ENCODE peak calls at places on chromosome 13, in eight cellular contexts. One of them, this sample, is unnamed. For H3K4me1, the result is how much of the 10 kb centered on the place peaks cover.

GRCh38 chr13:110574161-110574560 is 12.6 kb upstream of the RAB20 start:
- DNase-seq in right atrium auricular region: no peak
- DNase-seq in neural progenitor cell: no peak
- DNase-seq in fibroblast of lung: no peak
- DNase-seq in colonic mucosa: no peak
- DNase-seq in upper lobe of left lung: no peak
- DNase-seq in GM23338: no peak
- DNase-seq in suprapubic skin: no peak
- DNase-seq in this sample: no peak

GRCh38 chr13:33940898-33941297 is 122.9 kb downstream of the RFC3 start:
- DNase-seq in colonic mucosa: no peak
- DNase-seq in fibroblast of lung: no peak
- DNase-seq in neural progenitor cell: peak
- DNase-seq in GM23338: peak
- DNase-seq in upper lobe of left lung: no peak
- DNase-seq in right atrium auricular region: no peak
- DNase-seq in suprapubic skin: no peak
- DNase-seq in this sample: no peak

GRCh38 chr13:29543230-29544215 is 52.0 kb downstream of the SLC7A1 start:
- DNase-seq in GM23338: peak
- DNase-seq in upper lobe of left lung: no peak
- DNase-seq in neural progenitor cell: no peak
- DNase-seq in fibroblast of lung: peak
- DNase-seq in right atrium auricular region: no peak
- DNase-seq in colonic mucosa: peak
- DNase-seq in suprapubic skin: no peak
- DNase-seq in this sample: no peak

GRCh38 chr13:95298971-95299627 is 2.2 kb downstream of the ABCC4 start:
- DNase-seq in neural progenitor cell: no peak
- DNase-seq in colonic mucosa: no peak
- DNase-seq in fibroblast of lung: peak
- DNase-seq in upper lobe of left lung: no peak
- DNase-seq in right atrium auricular region: no peak
- DNase-seq in suprapubic skin: no peak
- DNase-seq in GM23338: no peak
- DNase-seq in this sample: no peak

GRCh38 chr13:91046715-91047327 is 300.7 kb upstream of the MIR17HG start:
- DNase-seq in suprapubic skin: no peak
- DNase-seq in neural progenitor cell: peak
- DNase-seq in right atrium auricular region: no peak
- DNase-seq in colonic mucosa: no peak
- DNase-seq in upper lobe of left lung: no peak
- DNase-seq in GM23338: peak
- DNase-seq in fibroblast of lung: no peak
- DNase-seq in this sample: no peak

GRCh38 chr13:74443623-74444022 is 309.4 kb upstream of the KLF12 start:
- DNase-seq in GM23338: no peak
- DNase-seq in neural progenitor cell: no peak
- DNase-seq in upper lobe of left lung: no peak
- DNase-seq in right atrium auricular region: no peak
- DNase-seq in colonic mucosa: no peak
- DNase-seq in fibroblast of lung: peak
- DNase-seq in suprapubic skin: no peak
- DNase-seq in this sample: no peak

GRCh38 chr13:44765076-44765475 is 188.9 kb upstream of the TSC22D1 start:
- DNase-seq in GM23338: no peak
- DNase-seq in neural progenitor cell: peak
- DNase-seq in fibroblast of lung: no peak
- DNase-seq in suprapubic skin: no peak
- DNase-seq in right atrium auricular region: no peak
- DNase-seq in colonic mucosa: peak
- DNase-seq in upper lobe of left lung: no peak
- DNase-seq in this sample: peak

GRCh38 chr13:37407156-37407555 is 191.4 kb downstream of the POSTN start:
- DNase-seq in fibroblast of lung: no peak
- DNase-seq in right atrium auricular region: no peak
- DNase-seq in neural progenitor cell: peak
- DNase-seq in upper lobe of left lung: no peak
- DNase-seq in suprapubic skin: no peak
- DNase-seq in GM23338: no peak
- DNase-seq in colonic mucosa: no peak
- DNase-seq in this sample: no peak

GRCh38 chr13:59477011-59477410 is 686.7 kb downstream of the DIAPH3 start:
- DNase-seq in fibroblast of lung: no peak
- DNase-seq in GM23338: peak
- DNase-seq in suprapubic skin: no peak
- DNase-seq in right atrium auricular region: no peak
- DNase-seq in neural progenitor cell: no peak
- DNase-seq in upper lobe of left lung: no peak
- DNase-seq in colonic mucosa: no peak
- DNase-seq in this sample: no peak

GRCh38 chr13:109945206-109945960 is 159.0 kb upstream of the IRS2 start:
- DNase-seq in upper lobe of left lung: no peak
- DNase-seq in right atrium auricular region: no peak
- DNase-seq in GM23338: no peak
- DNase-seq in suprapubic skin: no peak
- DNase-seq in neural progenitor cell: no peak
- DNase-seq in colonic mucosa: no peak
- DNase-seq in fibroblast of lung: peak
- DNase-seq in this sample: no peak

GRCh38 chr13:31997641-31998040 is 33.9 kb upstream of the FRY start:
- DNase-seq in upper lobe of left lung: no peak
- DNase-seq in right atrium auricular region: no peak
- DNase-seq in suprapubic skin: no peak
- DNase-seq in GM23338: no peak
- DNase-seq in colonic mucosa: no peak
- DNase-seq in neural progenitor cell: no peak
- DNase-seq in fibroblast of lung: no peak
- DNase-seq in this sample: no peak

GRCh38 chr13:110109910-110110309 is 197.0 kb downstream of the COL4A1 start:
- DNase-seq in colonic mucosa: peak
- DNase-seq in right atrium auricular region: peak
- DNase-seq in suprapubic skin: no peak
- DNase-seq in GM23338: no peak
- DNase-seq in fibroblast of lung: peak
- DNase-seq in neural progenitor cell: peak
- DNase-seq in upper lobe of left lung: no peak
- DNase-seq in this sample: no peak

GRCh38 chr13:40251343-40252032 is 415.0 kb downstream of the FOXO1 start:
- DNase-seq in GM23338: no peak
- DNase-seq in right atrium auricular region: no peak
- DNase-seq in fibroblast of lung: no peak
- DNase-seq in upper lobe of left lung: no peak
- DNase-seq in suprapubic skin: no peak
- DNase-seq in colonic mucosa: no peak
- DNase-seq in neural progenitor cell: no peak
- DNase-seq in this sample: no peak

GRCh38 chr13:26584713-26585112 is 27.2 kb downstream of the WASF3 start:
- DNase-seq in neural progenitor cell: no peak
- DNase-seq in upper lobe of left lung: no peak
- DNase-seq in GM23338: no peak
- DNase-seq in fibroblast of lung: peak
- DNase-seq in right atrium auricular region: no peak
- DNase-seq in colonic mucosa: no peak
- DNase-seq in suprapubic skin: no peak
- DNase-seq in this sample: no peak

GRCh38 chr13:72620874-72621273 is 106.6 kb downstream of the MZT1 start:
- DNase-seq in neural progenitor cell: no peak
- DNase-seq in GM23338: no peak
- DNase-seq in suprapubic skin: no peak
- DNase-seq in upper lobe of left lung: no peak
- DNase-seq in right atrium auricular region: no peak
- DNase-seq in fibroblast of lung: no peak
- DNase-seq in colonic mucosa: no peak
- DNase-seq in this sample: no peak
- H3K27ac ChIP-seq in neural progenitor cell: no peak
- H3K27ac ChIP-seq in GM23338: no peak
- H3K27ac ChIP-seq in suprapubic skin: no peak
- H3K27ac ChIP-seq in upper lobe of left lung: no peak
- H3K27ac ChIP-seq in right atrium auricular region: no peak
- H3K27ac ChIP-seq in fibroblast of lung: no peak
- H3K27ac ChIP-seq in colonic mucosa: no peak
- H3K27ac ChIP-seq in this sample: no peak

DNA sequence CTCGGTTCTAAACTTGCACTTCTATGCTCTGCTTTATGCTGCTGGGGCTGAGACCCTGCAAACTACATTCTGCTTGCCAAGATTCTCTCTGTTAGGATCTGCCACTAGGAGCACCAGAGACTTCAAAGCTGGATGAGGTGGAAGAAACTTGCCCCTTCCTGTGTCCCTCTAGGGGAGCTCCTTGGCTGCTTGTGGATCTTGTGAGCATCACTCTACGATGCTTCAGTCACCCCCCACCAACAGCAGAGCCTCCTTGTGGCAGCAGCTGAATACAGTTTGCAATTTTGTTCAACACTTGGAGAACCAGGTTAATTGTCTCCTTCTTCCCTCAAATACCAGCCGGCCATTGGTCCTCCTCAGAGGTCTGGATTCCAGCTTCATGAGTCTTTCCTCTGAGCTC is 310.6 kb downstream of the FGF14 start:
- DNase-seq in colonic mucosa: no peak
- DNase-seq in upper lobe of left lung: no peak
- DNase-seq in GM23338: peak
- DNase-seq in right atrium auricular region: no peak
- DNase-seq in neural progenitor cell: peak
- DNase-seq in fibroblast of lung: peak
- DNase-seq in suprapubic skin: no peak
- DNase-seq in this sample: no peak
- TF ChIP-seq CTCF in colonic mucosa: no peak
- TF ChIP-seq CTCF in upper lobe of left lung: no peak
- TF ChIP-seq CTCF in GM23338: peak
- TF ChIP-seq CTCF in right atrium auricular region: no peak
- TF ChIP-seq CTCF in neural progenitor cell: peak
- TF ChIP-seq CTCF in fibroblast of lung: no peak
- TF ChIP-seq CTCF in suprapubic skin: no peak
- TF ChIP-seq CTCF in this sample: no peak

DNA sequence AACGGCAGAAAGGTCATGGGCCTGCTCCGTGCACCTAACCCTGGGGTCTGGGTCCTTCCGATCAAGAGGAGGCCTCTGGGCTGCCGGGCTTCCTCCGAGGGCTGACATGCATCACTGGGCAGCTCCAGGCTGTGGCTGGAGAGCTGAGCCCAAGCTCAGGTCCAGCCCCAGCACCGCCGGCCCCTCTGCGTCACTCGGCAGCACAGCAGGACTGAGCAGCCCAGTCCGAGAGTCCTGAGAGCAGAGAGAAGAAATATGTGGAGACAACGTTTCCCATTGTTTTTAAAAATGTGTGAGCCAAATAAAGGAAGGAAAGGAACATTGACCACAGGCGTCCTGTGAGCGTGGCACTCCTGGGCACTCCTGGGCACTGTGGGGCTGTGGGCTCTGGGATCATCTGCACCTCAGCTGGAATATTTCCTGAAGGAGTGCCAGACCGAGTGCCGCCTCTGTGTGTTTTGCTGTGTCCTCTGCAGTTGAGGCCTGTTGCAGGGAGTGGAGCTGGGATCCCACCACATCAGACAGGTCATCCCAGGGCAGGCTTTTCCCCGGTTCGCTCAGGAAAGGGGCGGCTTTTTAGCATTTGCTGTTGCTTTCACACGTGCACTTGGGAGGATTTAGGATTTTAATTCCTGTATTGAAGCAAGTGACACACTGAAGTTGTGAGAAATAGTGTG is 37.8 kb upstream of the TFDP1 start:
- DNase-seq in GM23338: no peak
- DNase-seq in upper lobe of left lung: no peak
- DNase-seq in colonic mucosa: no peak
- DNase-seq in suprapubic skin: no peak
- DNase-seq in neural progenitor cell: no peak
- DNase-seq in right atrium auricular region: peak
- DNase-seq in fibroblast of lung: no peak
- DNase-seq in this sample: no peak
- H3K4me1 ChIP-seq in GM23338: under half
- H3K4me1 ChIP-seq in upper lobe of left lung: under half
- H3K4me1 ChIP-seq in colonic mucosa: under half
- H3K4me1 ChIP-seq in suprapubic skin: under half
- H3K4me1 ChIP-seq in neural progenitor cell: under half
- H3K4me1 ChIP-seq in right atrium auricular region: under half
- H3K4me1 ChIP-seq in fibroblast of lung: under half
- H3K4me1 ChIP-seq in this sample: under half

GRCh38 chr13:24076124-24076523 is 84.4 kb upstream of the SPATA13 start:
- DNase-seq in GM23338: no peak
- DNase-seq in right atrium auricular region: no peak
- DNase-seq in neural progenitor cell: no peak
- DNase-seq in suprapubic skin: no peak
- DNase-seq in upper lobe of left lung: peak
- DNase-seq in fibroblast of lung: no peak
- DNase-seq in colonic mucosa: peak
- DNase-seq in this sample: peak

GRCh38 chr13:24075137-24075975 is 85.2 kb upstream of the SPATA13 start:
- DNase-seq in right atrium auricular region: no peak
- DNase-seq in upper lobe of left lung: no peak
- DNase-seq in colonic mucosa: no peak
- DNase-seq in suprapubic skin: no peak
- DNase-seq in GM23338: no peak
- DNase-seq in neural progenitor cell: no peak
- DNase-seq in fibroblast of lung: no peak
- DNase-seq in this sample: no peak

GRCh38 chr13:24076636-24077035 is 83.9 kb upstream of the SPATA13 start:
- DNase-seq in upper lobe of left lung: no peak
- DNase-seq in neural progenitor cell: no peak
- DNase-seq in suprapubic skin: no peak
- DNase-seq in fibroblast of lung: no peak
- DNase-seq in GM23338: peak
- DNase-seq in right atrium auricular region: peak
- DNase-seq in colonic mucosa: no peak
- DNase-seq in this sample: no peak

GRCh38 chr13:24073657-24074056 is 86.9 kb upstream of the SPATA13 start:
- DNase-seq in GM23338: no peak
- DNase-seq in upper lobe of left lung: no peak
- DNase-seq in right atrium auricular region: peak
- DNase-seq in neural progenitor cell: no peak
- DNase-seq in colonic mucosa: no peak
- DNase-seq in fibroblast of lung: no peak
- DNase-seq in suprapubic skin: no peak
- DNase-seq in this sample: no peak

GRCh38 chr13:24074687-24075086 is 85.8 kb upstream of the SPATA13 start:
- DNase-seq in fibroblast of lung: no peak
- DNase-seq in GM23338: no peak
- DNase-seq in neural progenitor cell: no peak
- DNase-seq in colonic mucosa: peak
- DNase-seq in upper lobe of left lung: no peak
- DNase-seq in right atrium auricular region: peak
- DNase-seq in suprapubic skin: no peak
- DNase-seq in this sample: peak
- H3K27ac ChIP-seq in fibroblast of lung: no peak
- H3K27ac ChIP-seq in GM23338: no peak
- H3K27ac ChIP-seq in neural progenitor cell: no peak
- H3K27ac ChIP-seq in colonic mucosa: no peak
- H3K27ac ChIP-seq in upper lobe of left lung: peak
- H3K27ac ChIP-seq in right atrium auricular region: no peak
- H3K27ac ChIP-seq in suprapubic skin: no peak
- H3K27ac ChIP-seq in this sample: peak